ENCODE peak calls at places on chromosome 14, in nine cellular contexts. A is endothelial cell of umbilical vein, J is transverse colon, Z is HCT116, N is stomach, F is SK-N-SH, Y is breast epithelium, L is HL-60, O is GM12892. S is an unnamed sample.

GRCh38 chr14:61321385-61322010 is at the start of gene PRKCH:
- DNase-seq in A (peak), J (peak), Z (peak), N (peak), F (peak), Y (peak), L (peak), O (peak), S (peak)

GRCh38 chr14:83483063-83483462 is 1949.4 kb upstream of the SEL1L start:
- DNase-seq in A (no peak), J (no peak), Z (no peak), N (no peak), F (no peak), Y (no peak), L (no peak), O (no peak), S (no peak)

GRCh38 chr14:54691525-54692260 is 124.8 kb downstream of the SAMD4A start:
- DNase-seq in A (peak), J (peak), Z (peak), N (peak), F (peak), Y (peak), L (peak), O (peak), S (peak)

GRCh38 chr14:63249112-63249511 is 44.9 kb downstream of the RHOJ start:
- DNase-seq in A (peak), J (no peak), Z (no peak), N (no peak), F (no peak), Y (no peak), L (no peak), O (no peak), S (no peak)

GRCh38 chr14:50714452-50715073 is 46.5 kb upstream of the SAV1 start:
- DNase-seq in A (peak), J (no peak), Z (peak), N (no peak), F (peak), Y (no peak), L (peak), O (no peak), S (no peak)

GRCh38 chr14:55942101-55942645 is 176.0 kb upstream of the PELI2 start:
- DNase-seq in A (no peak), J (peak), Z (no peak), N (peak), F (no peak), Y (no peak), L (no peak), O (no peak), S (no peak)

GRCh38 chr14:55052259-55052930 is 948 bp downstream of the MAPK1IP1L start:
- DNase-seq in A (no peak), J (no peak), Z (no peak), N (no peak), F (no peak), Y (no peak), L (no peak), O (no peak), S (no peak)

GRCh38 chr14:92986254-92987147 is 63.6 kb downstream of the CHGA start:
- DNase-seq in A (peak), J (no peak), Z (no peak), N (peak), F (peak), Y (no peak), L (no peak), O (no peak), S (peak)

GRCh38 chr14:61940669-61941420 is 178.6 kb downstream of the SNAPC1 start:
- DNase-seq in A (no peak), J (no peak), Z (no peak), N (no peak), F (peak), Y (no peak), L (no peak), O (no peak), S (no peak)

GRCh38 chr14:49581209-49581960 is 4.8 kb downstream of the RPS29 start:
- DNase-seq in A (no peak), J (no peak), Z (no peak), N (no peak), F (no peak), Y (no peak), L (no peak), O (no peak), S (no peak)

GRCh38 chr14:51302319-51303030 is 62.4 kb downstream of the TMX1 start:
- DNase-seq in A (no peak), J (no peak), Z (no peak), N (no peak), F (no peak), Y (no peak), L (no peak), O (no peak), S (no peak)

GRCh38 chr14:93733646-93734045 is 54.6 kb downstream of the PRIMA1 start:
- DNase-seq in A (no peak), J (no peak), Z (no peak), N (no peak), F (peak), Y (no peak), L (no peak), O (no peak), S (peak)

GRCh38 chr14:55136241-55136640 is 7.2 kb downstream of the LGALS3 start:
- DNase-seq in A (no peak), J (no peak), Z (no peak), N (no peak), F (no peak), Y (no peak), L (no peak), O (no peak), S (no peak)

GRCh38 chr14:31834616-31835015 is 242.5 kb upstream of the ARHGAP5 start:
- DNase-seq in A (peak), J (no peak), Z (no peak), N (no peak), F (no peak), Y (no peak), L (no peak), O (no peak), S (no peak)

GRCh38 chr14:64053694-64054669 is 201.2 kb downstream of the SYNE2 start:
- DNase-seq in A (no peak), J (no peak), Z (no peak), N (no peak), F (no peak), Y (no peak), L (no peak), O (no peak), S (no peak)

GRCh38 chr14:23538049-23538718 is 13.4 kb downstream of the ZFHX2 start:
- DNase-seq in A (no peak), J (no peak), Z (no peak), N (no peak), F (no peak), Y (no peak), L (no peak), O (no peak), S (no peak)

GRCh38 chr14:23537351-23538048 is 14.1 kb downstream of the ZFHX2 start:
- DNase-seq in A (no peak), J (no peak), Z (no peak), N (no peak), F (no peak), Y (no peak), L (no peak), O (no peak), S (peak)

GRCh38 chr14:23539209-23539866 is 12.2 kb downstream of the ZFHX2 start:
- DNase-seq in A (peak), J (no peak), Z (peak), N (no peak), F (peak), Y (no peak), L (peak), O (peak), S (peak)

GRCh38 chr14:23539867-23540469 is 11.6 kb downstream of the ZFHX2 start:
- DNase-seq in A (no peak), J (no peak), Z (no peak), N (no peak), F (no peak), Y (no peak), L (no peak), O (no peak), S (peak)

DNA sequence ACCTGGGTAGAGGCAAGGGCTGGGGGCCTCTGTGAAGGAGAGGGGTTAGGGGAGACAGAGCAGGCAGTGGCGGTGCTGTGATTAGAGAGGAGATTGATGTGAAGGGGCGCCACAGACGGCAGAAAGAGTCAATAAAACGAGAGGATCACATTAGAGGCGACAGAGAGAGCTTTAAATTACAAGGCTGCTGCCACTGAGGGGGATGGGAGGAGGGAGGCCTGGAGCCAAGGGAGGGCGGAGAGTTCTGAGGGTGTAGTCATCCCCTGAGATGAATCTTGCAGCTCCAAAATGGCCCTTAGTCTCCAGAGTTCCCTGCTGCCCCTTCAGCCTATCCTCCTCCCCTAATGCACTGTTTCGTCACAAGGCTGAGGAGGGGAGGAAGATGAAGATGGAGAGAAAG is 12.8 kb downstream of the ZFHX2 start:
- DNase-seq in A (no peak), J (no peak), Z (no peak), N (no peak), F (no peak), Y (no peak), L (no peak), O (no peak), S (peak)
- TF ChIP-seq POLR2AphosphoS5 in A (no peak), J (no peak), Z (no peak), N (no peak), F (no peak), Y (no peak), L (no peak), O (no peak), S (no peak)

GRCh38 chr14:105495101-105495989 is 4.3 kb downstream of the TEDC1 start:
- DNase-seq in A (no peak), J (no peak), Z (no peak), N (no peak), F (no peak), Y (no peak), L (no peak), O (peak), S (peak)
- TF ChIP-seq POLR2AphosphoS5 in A (no peak), J (no peak), Z (no peak), N (no peak), F (no peak), Y (no peak), L (no peak), O (no peak), S (no peak)

DNA sequence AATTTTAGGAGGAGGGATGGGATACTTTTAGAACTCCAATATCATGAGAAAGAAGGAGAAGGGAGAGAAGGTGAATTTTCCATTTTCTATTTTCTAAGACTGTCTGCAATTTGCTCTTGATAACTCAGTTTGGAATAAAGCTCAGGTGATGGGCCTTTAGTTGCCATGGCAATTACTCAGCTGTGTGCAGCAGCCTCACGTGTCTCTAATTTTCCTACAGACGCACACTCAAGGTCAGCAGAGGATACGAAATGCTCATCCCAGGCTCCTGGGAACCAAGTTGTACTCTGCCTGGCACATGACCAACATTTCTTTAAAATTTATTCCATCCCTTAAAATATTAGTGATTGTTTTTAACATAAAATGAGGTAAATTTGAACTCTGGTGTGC is 76.7 kb downstream of the TTC8 start:
- DNase-seq in A (no peak), J (no peak), Z (no peak), N (no peak), F (peak), Y (no peak), L (no peak), O (no peak), S (no peak)
- TF ChIP-seq POLR2AphosphoS5 in A (no peak), J (no peak), Z (no peak), N (no peak), F (no peak), Y (no peak), L (no peak), O (no peak), S (no peak)

GRCh38 chr14:33460119-33460518 is 490.8 kb downstream of the EGLN3 start:
- DNase-seq in A (no peak), J (peak), Z (no peak), N (no peak), F (no peak), Y (no peak), L (no peak), O (no peak), S (no peak)

GRCh38 chr14:33465952-33466700 is 484.7 kb downstream of the EGLN3 start:
- DNase-seq in A (no peak), J (no peak), Z (no peak), N (no peak), F (no peak), Y (no peak), L (no peak), O (no peak), S (no peak)

GRCh38 chr14:33463731-33464130 is 487.1 kb downstream of the EGLN3 start:
- DNase-seq in A (no peak), J (no peak), Z (no peak), N (no peak), F (no peak), Y (no peak), L (no peak), O (no peak), S (no peak)

GRCh38 chr14:33467967-33468366 is 482.9 kb downstream of the EGLN3 start:
- DNase-seq in A (no peak), J (no peak), Z (no peak), N (no peak), F (no peak), Y (no peak), L (no peak), O (no peak), S (no peak)

GRCh38 chr14:33464563-33464962 is 486.3 kb downstream of the EGLN3 start:
- DNase-seq in A (no peak), J (no peak), Z (no peak), N (no peak), F (no peak), Y (no peak), L (no peak), O (no peak), S (no peak)
- TF ChIP-seq POLR2AphosphoS5 in A (no peak), J (peak), Z (no peak), N (no peak), F (no peak), Y (no peak), L (no peak), O (no peak), S (no peak)

GRCh38 chr14:67738740-67739504 is 37.2 kb downstream of the RDH12 start:
- DNase-seq in A (no peak), J (peak), Z (peak), N (peak), F (no peak), Y (no peak), L (no peak), O (no peak), S (no peak)
- TF ChIP-seq POLR2AphosphoS5 in A (no peak), J (no peak), Z (no peak), N (no peak), F (no peak), Y (peak), L (no peak), O (no peak), S (no peak)

S was measured in spleen.